ENCODE peak calls at places on chromosomes 12 and 14, in five cellular contexts. One of them, this sample, is unnamed.

GRCh38 chr12:66725031-66725430 is 46.2 kb upstream of the GRIP1 start:
- DNase-seq in uterus: no peak
- DNase-seq in IMR-90: no peak
- DNase-seq in adrenal gland: no peak
- DNase-seq in testis: no peak
- DNase-seq in this sample: no peak

GRCh38 chr12:93908846-93909592 is 231.8 kb downstream of the CRADD start:
- DNase-seq in uterus: no peak
- DNase-seq in IMR-90: no peak
- DNase-seq in adrenal gland: no peak
- DNase-seq in testis: no peak
- DNase-seq in this sample: no peak

GRCh38 chr12:110073049-110073831 is 24.9 kb upstream of the C12orf76 start:
- DNase-seq in uterus: no peak
- DNase-seq in IMR-90: no peak
- DNase-seq in adrenal gland: peak; percentile 68
- DNase-seq in testis: peak; percentile 66
- DNase-seq in this sample: no peak

GRCh38 chr14:49999826-50000214 is 106.9 kb downstream of the ARF6 start:
- DNase-seq in uterus: no peak
- DNase-seq in IMR-90: no peak
- DNase-seq in adrenal gland: no peak
- DNase-seq in testis: no peak
- DNase-seq in this sample: no peak

GRCh38 chr12:51388826-51389225 is 2.4 kb downstream of the GALNT6 start:
- DNase-seq in uterus: no peak
- DNase-seq in IMR-90: no peak
- DNase-seq in adrenal gland: no peak
- DNase-seq in testis: no peak
- DNase-seq in this sample: no peak

GRCh38 chr12:113239288-113239771 is 18.1 kb downstream of the TPCN1 start:
- DNase-seq in uterus: no peak
- DNase-seq in IMR-90: no peak
- DNase-seq in adrenal gland: peak; percentile 54
- DNase-seq in testis: no peak
- DNase-seq in this sample: no peak

GRCh38 chr12:100154472-100155247 is 12.0 kb upstream of the BLTP3B start:
- DNase-seq in uterus: peak; percentile 45
- DNase-seq in IMR-90: peak; percentile 48
- DNase-seq in adrenal gland: peak; percentile 87
- DNase-seq in testis: peak; percentile 77
- DNase-seq in this sample: peak; percentile 37

GRCh38 chr12:80627773-80628172 is 79.7 kb upstream of the MYF6 start:
- DNase-seq in uterus: no peak
- DNase-seq in IMR-90: peak; percentile 85
- DNase-seq in adrenal gland: no peak
- DNase-seq in testis: no peak
- DNase-seq in this sample: no peak

GRCh38 chr14:92586001-92586947 is 72.7 kb downstream of the RIN3 start:
- DNase-seq in uterus: peak; percentile 60
- DNase-seq in IMR-90: peak; percentile 99
- DNase-seq in adrenal gland: peak; percentile 64
- DNase-seq in testis: no peak
- DNase-seq in this sample: peak; percentile 21

GRCh38 chr14:37618498-37619041 is 23.1 kb downstream of the TTC6 start:
- DNase-seq in uterus: no peak
- DNase-seq in IMR-90: no peak
- DNase-seq in adrenal gland: no peak
- DNase-seq in testis: no peak
- DNase-seq in this sample: no peak

GRCh38 chr12:118715647-118716046 is 265.7 kb upstream of the SRRM4 start:
- DNase-seq in uterus: no peak
- DNase-seq in IMR-90: no peak
- DNase-seq in adrenal gland: no peak
- DNase-seq in testis: no peak
- DNase-seq in this sample: no peak

GRCh38 chr12:115357681-115358080 is 673.7 kb upstream of the TBX3 start:
- DNase-seq in uterus: no peak
- DNase-seq in IMR-90: no peak
- DNase-seq in adrenal gland: no peak
- DNase-seq in testis: no peak
- DNase-seq in this sample: no peak

DNA sequence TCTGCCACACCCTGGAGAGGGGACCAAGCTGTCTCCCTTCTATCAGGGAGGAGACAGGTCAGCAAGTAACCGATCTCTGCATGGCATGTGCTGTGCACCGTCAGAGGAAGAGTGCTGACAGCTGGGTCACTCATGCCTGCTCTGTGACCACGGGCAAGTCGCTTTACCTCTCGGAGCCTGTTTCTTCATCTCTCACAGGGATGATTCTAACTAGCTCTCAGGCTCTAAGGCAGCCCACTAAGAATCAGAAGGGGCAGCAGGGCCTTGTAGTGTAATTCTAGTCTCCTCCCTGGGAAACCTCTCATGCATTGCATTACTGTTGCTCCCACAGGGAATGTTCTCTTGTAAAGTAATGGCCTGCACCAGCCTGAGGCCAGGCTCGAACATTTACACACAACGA is 11.9 kb downstream of the CD9 start:
- DNase-seq in uterus: no peak
- DNase-seq in IMR-90: no peak
- DNase-seq in adrenal gland: no peak
- DNase-seq in testis: no peak
- DNase-seq in this sample: no peak
- TF ChIP-seq CTCF in uterus: no peak
- TF ChIP-seq CTCF in IMR-90: no peak
- TF ChIP-seq CTCF in adrenal gland: no peak
- TF ChIP-seq CTCF in testis: no peak
- TF ChIP-seq CTCF in this sample: no peak

DNA sequence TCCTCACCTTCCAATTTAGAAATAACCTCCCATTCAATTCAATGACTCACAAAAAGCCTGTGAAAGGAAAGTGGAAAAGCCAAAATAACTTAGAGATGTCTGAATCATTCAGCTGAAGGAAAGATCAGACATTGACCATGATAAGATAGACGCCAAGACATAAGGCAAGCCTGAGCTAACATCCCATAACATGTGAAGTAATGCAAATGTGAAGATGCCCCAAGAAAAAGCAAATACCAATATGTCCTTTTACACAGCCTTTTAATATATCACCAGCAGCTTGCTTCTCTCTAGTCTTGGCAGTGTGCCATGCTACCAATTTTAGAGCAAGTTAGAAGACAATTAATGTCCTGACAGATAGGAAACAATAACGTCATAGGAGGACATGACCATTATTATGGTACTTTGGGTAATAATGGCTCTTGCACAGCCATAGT is 2.4 kb upstream of the NUMB start:
- DNase-seq in uterus: no peak
- DNase-seq in IMR-90: peak; percentile 77
- DNase-seq in adrenal gland: peak; percentile 70
- DNase-seq in testis: no peak
- DNase-seq in this sample: no peak
- H3K4me1 ChIP-seq in uterus: no peaks in the 10 kb centered on the region
- H3K4me1 ChIP-seq in IMR-90: peaks cover 15% of the 10 kb centered on the region
- H3K4me1 ChIP-seq in adrenal gland: peaks cover 73% of the 10 kb centered on the region
- H3K4me1 ChIP-seq in testis: peaks cover 33% of the 10 kb centered on the region
- H3K4me1 ChIP-seq in this sample: peaks cover 11% of the 10 kb centered on the region

GRCh38 chr12:57984629-57985151 is 43.3 kb downstream of the ATP23 start:
- DNase-seq in uterus: no peak
- DNase-seq in IMR-90: no peak
- DNase-seq in adrenal gland: no peak
- DNase-seq in testis: no peak
- DNase-seq in this sample: no peak
- TF ChIP-seq POLR2A in uterus: no peak
- TF ChIP-seq POLR2A in IMR-90: no peak
- TF ChIP-seq POLR2A in adrenal gland: no peak
- TF ChIP-seq POLR2A in testis: no peak
- TF ChIP-seq POLR2A in this sample: no peak

GRCh38 chr12:2877047-2877958 is at the start of the genes FOXM1 and RHNO1:
- DNase-seq in uterus: peak; percentile 91
- DNase-seq in IMR-90: peak; percentile 85
- DNase-seq in adrenal gland: peak; percentile 95
- DNase-seq in testis: peak; percentile 96
- DNase-seq in this sample: peak; percentile 92
- TF ChIP-seq CTCF in uterus: no peak
- TF ChIP-seq CTCF in IMR-90: peak; percentile 27
- TF ChIP-seq CTCF in adrenal gland: peak; percentile 17
- TF ChIP-seq CTCF in testis: no peak
- TF ChIP-seq CTCF in this sample: no peak

DNA sequence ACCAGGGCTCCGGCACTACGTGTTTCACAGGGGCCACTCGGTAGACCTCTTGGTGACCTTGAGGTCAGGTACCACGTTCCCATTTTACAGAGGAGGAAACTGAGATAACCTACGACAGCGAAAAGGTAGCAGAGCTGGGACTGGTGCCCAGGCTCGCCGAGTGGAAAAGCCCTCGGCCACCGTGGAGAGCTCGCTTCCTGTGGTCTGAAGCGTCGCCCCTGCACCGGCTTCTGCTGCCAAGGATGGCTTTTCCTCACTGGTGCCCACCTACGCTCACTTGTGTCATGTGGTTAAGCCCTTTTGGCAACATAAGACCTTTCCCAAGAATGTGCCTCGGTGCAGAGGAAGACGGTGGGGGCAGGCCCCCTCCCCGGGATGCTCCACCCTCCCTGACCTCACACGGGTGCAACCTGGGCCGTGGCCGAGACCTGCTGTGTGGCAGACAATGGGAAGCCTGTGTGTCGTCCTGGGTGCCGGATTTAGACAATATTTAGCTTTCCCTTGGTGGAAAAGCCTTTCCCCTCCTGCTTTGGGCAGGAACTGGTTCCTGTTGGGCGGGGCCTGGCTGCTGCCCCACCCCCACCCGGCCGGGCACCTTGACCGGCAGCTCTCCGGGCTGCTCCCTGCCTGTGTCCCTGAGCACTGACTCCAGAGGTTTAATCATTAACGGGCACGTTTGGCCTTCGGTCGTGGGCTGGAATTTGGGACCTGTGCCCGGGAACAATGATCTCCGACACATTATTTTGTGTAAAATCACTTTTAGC is 32.4 kb upstream of the PPP1R13B start:
- DNase-seq in uterus: peak; percentile 41
- DNase-seq in IMR-90: no peak
- DNase-seq in adrenal gland: peak; percentile 88
- DNase-seq in testis: peak; percentile 38
- DNase-seq in this sample: peak; percentile 81
- H3K4me1 ChIP-seq in uterus: peaks cover 20% of the 10 kb centered on the region
- H3K4me1 ChIP-seq in IMR-90: peaks cover 3% of the 10 kb centered on the region
- H3K4me1 ChIP-seq in adrenal gland: peaks cover 35% of the 10 kb centered on the region
- H3K4me1 ChIP-seq in testis: peaks cover 35% of the 10 kb centered on the region
- H3K4me1 ChIP-seq in this sample: peaks cover 28% of the 10 kb centered on the region

DNA sequence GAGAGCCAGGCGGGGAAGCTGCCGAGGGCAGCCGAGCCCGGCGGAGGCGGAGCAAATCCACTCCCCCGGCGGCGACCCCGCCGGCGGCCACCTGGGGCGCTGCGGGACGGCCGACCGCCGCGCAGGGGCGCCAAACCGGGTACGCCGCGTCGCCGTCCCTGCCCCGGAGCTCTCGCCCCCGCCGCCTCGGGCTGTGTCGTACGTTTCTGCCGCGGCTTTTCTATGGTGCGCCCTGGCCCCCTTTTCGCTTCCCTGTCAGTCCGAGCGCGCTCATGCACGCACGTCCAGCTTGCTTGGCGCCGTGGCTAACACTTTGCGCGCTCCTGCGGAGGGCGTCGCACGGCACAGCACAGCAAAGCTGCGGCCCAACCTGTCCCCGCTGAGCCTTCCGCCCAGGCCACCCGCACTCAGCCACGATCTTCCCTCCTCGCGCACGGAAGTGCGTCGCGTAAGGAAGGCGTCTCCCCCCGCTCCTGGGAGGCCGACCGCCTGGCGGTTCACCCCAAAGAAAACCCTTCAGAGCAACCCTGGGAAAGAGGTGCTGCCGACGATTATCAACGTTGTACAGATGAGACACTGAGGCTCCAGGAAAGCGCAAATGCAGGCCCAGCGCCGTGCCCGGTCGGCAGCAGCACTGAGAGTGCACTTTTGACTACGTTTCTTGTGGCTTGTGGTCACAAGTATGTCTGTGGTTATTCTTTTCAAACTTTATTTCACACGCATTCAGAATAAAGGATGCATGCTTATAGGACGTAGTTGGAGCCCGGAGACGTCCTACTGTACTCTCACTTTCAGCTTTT is at the start of gene HECTD1:
- DNase-seq in uterus: peak; percentile 92
- DNase-seq in IMR-90: peak; percentile 84
- DNase-seq in adrenal gland: peak; percentile 92
- DNase-seq in testis: peak; percentile 92
- DNase-seq in this sample: peak; percentile 89
- TF ChIP-seq POLR2A in uterus: peak; percentile 60
- TF ChIP-seq POLR2A in IMR-90: peak; percentile 45
- TF ChIP-seq POLR2A in adrenal gland: peak; percentile 85
- TF ChIP-seq POLR2A in testis: no peak
- TF ChIP-seq POLR2A in this sample: peak; percentile 45

DNA sequence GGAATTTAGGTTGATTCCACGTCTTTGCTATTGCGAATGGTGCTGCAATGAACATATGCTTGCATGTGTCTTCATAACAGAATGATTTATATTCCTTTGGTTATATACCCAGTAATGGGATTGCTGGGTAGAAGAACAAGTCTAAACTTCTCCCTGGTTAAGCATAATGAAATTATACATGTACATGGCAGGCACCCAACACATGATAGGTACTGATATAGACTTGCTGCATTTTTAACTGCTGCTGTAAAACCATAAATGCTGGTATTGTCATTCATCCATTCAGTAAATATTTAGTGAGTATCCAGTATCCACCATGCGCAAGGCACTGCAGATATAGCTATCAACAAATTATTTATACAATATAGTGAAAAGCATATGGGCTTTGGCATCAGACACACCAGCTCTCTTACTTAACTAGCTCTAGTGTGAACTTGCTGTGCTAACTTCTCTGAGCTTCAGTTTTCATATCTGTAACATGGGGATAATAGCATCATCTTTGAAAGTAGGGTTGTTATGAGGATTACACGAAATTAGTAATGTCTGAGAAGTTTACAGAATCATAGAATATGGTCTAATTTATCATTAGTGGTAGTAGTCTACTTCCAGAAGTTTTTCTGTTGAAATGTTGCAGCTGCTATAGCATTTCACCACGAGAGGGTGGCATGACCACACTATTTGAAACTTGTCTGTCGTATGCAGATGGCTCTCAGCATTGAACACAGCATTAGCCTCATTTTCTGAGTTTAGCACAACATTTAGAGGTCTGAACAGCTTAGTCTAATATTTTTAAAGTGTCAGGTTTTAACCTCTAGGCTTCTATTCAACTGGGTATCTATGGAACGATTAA is 32.0 kb upstream of the SEL1L start:
- DNase-seq in uterus: no peak
- DNase-seq in IMR-90: no peak
- DNase-seq in adrenal gland: no peak
- DNase-seq in testis: peak; percentile 45
- DNase-seq in this sample: no peak
- TF ChIP-seq CTCF in uterus: no peak
- TF ChIP-seq CTCF in IMR-90: peak; percentile 39
- TF ChIP-seq CTCF in adrenal gland: peak; percentile 40
- TF ChIP-seq CTCF in testis: no peak
- TF ChIP-seq CTCF in this sample: peak; percentile 52